ENCODE peak calls at places on chromosome 9, in four cellular contexts. X is HEK293T, Y is HTR-8/SVneo, E is nephron progenitor cell. D is an unnamed sample.

GRCh38 chr9:79817469-79818004 is 245.8 kb downstream of the TLE4 start:
- DNase-seq in X (no peak), Y (no peak), E (no peak), D (no peak)

GRCh38 chr9:131036529-131037335 is 27.8 kb downstream of the LAMC3 start:
- DNase-seq in X (no peak), Y (no peak), E (no peak), D (no peak)

GRCh38 chr9:93028448-93029006 is 30.0 kb upstream of the SUSD3 start:
- DNase-seq in X (no peak), Y (no peak), E (no peak), D (no peak)

GRCh38 chr9:76716270-76716669 is 48.0 kb upstream of the PCA3 start:
- DNase-seq in X (peak), Y (no peak), E (no peak), D (no peak)

GRCh38 chr9:89400398-89401116 is 82.3 kb downstream of the SECISBP2 start:
- DNase-seq in X (no peak), Y (no peak), E (no peak), D (no peak)

GRCh38 chr9:109161471-109161870 is 5.6 kb downstream of the FRRS1L start:
- DNase-seq in X (no peak), Y (no peak), E (no peak), D (no peak)

GRCh38 chr9:13111778-13112177 is 167.7 kb downstream of the MPDZ start:
- DNase-seq in X (no peak), Y (no peak), E (no peak), D (no peak)

GRCh38 chr9:17191095-17191494 is 56.3 kb downstream of the CNTLN start:
- DNase-seq in X (no peak), Y (peak), E (no peak), D (no peak)

GRCh38 chr9:132141364-132141947 is 20.4 kb upstream of the NTNG2 start:
- DNase-seq in X (no peak), Y (no peak), E (peak), D (no peak)

GRCh38 chr9:113505963-113506624 is 42.6 kb downstream of the RGS3 start:
- DNase-seq in X (no peak), Y (no peak), E (peak), D (no peak)

GRCh38 chr9:92141144-92142129 is 26.2 kb upstream of the SPTLC1 start:
- DNase-seq in X (no peak), Y (no peak), E (peak), D (no peak)

GRCh38 chr9:78828521-78828920 is 531.6 kb downstream of the PSAT1 start:
- DNase-seq in X (no peak), Y (no peak), E (no peak), D (no peak)

GRCh38 chr9:126613656-126614055 is at the start of gene LMX1B:
- DNase-seq in X (peak), Y (peak), E (peak), D (peak)

GRCh38 chr9:116286287-116286686 is 132.7 kb downstream of the PAPPA start:
- DNase-seq in X (no peak), Y (no peak), E (peak), D (no peak)

GRCh38 chr9:137161558-137162483 is 8.0 kb downstream of the LRRC26 start:
- DNase-seq in X (peak), Y (no peak), E (peak), D (no peak)

GRCh38 chr9:76159288-76159926 is 234.8 kb downstream of the RFK start:
- DNase-seq in X (no peak), Y (no peak), E (no peak), D (no peak)

GRCh38 chr9:90290716-90291485 is 351.7 kb downstream of the DIRAS2 start:
- DNase-seq in X (no peak), Y (no peak), E (no peak), D (no peak)

GRCh38 chr9:37987467-37987981 is 81.5 kb downstream of the SHB start:
- DNase-seq in X (no peak), Y (no peak), E (no peak), D (no peak)

GRCh38 chr9:115229496-115229895 is 111.5 kb upstream of the TNC start:
- DNase-seq in X (no peak), Y (no peak), E (no peak), D (no peak)

GRCh38 chr9:125393426-125393825 is 131.8 kb downstream of the GAPVD1 start:
- DNase-seq in X (no peak), Y (no peak), E (no peak), D (no peak)

GRCh38 chr9:4517274-4517673 is 27.0 kb downstream of the SLC1A1 start:
- DNase-seq in X (no peak), Y (no peak), E (no peak), D (no peak)

GRCh38 chr9:134175291-134175807 is 11.0 kb upstream of the RNU6ATAC start:
- DNase-seq in X (peak), Y (no peak), E (peak), D (peak)

GRCh38 chr9:93567271-93567959 is 9.0 kb upstream of the PHF2 start:
- DNase-seq in X (no peak), Y (no peak), E (no peak), D (no peak)

GRCh38 chr9:95409650-95410426 is 92.3 kb upstream of the FANCC start:
- DNase-seq in X (no peak), Y (peak), E (no peak), D (peak)

GRCh38 chr9:76704601-76705204 is 59.5 kb upstream of the PCA3 start:
- DNase-seq in X (peak), Y (peak), E (peak), D (peak)